ENCODE peak calls at places on chromosome 6, in ten cellular contexts. G is mammary epithelial cell, I is heart right ventricle, Z is Caco-2, C is brain microvascular endothelial cell, Y is type B pancreatic cell, L is progenitor cell of endocrine pancreas, V is pancreas, U is AG10803, T is left ventricle myocardium inferior. F is an unnamed sample.

GRCh38 chr6:13715444-13715883 is 3.8 kb upstream of the RANBP9 start:
- DNase-seq in G (peak), I (no peak), Z (no peak), C (no peak), Y (no peak), L (no peak), V (no peak), U (peak), T (no peak), F (peak)

GRCh38 chr6:20540683-20541082 is 6.4 kb downstream of the CDKAL1 start:
- DNase-seq in G (peak), I (no peak), Z (no peak), C (peak), Y (no peak), L (no peak), V (peak), U (peak), T (no peak), F (no peak)

GRCh38 chr6:135537782-135538301 is 40.3 kb upstream of the AHI1 start:
- DNase-seq in G (peak), I (no peak), Z (no peak), C (peak), Y (no peak), L (no peak), V (no peak), U (peak), T (no peak), F (no peak)

GRCh38 chr6:149317656-149318571 is at the start of gene TAB2:
- DNase-seq in G (no peak), I (peak), Z (peak), C (no peak), Y (peak), L (peak), V (peak), U (no peak), T (peak), F (peak)

GRCh38 chr6:24574809-24575208 is 71.2 kb downstream of the KIAA0319 start:
- DNase-seq in G (peak), I (no peak), Z (no peak), C (no peak), Y (no peak), L (no peak), V (no peak), U (no peak), T (no peak), F (peak)

GRCh38 chr6:116047173-116047933 is 13.3 kb downstream of the FRK start:
- DNase-seq in G (peak), I (no peak), Z (no peak), C (peak), Y (no peak), L (no peak), V (no peak), U (peak), T (no peak), F (no peak)

GRCh38 chr6:166420351-166420750 is 37.6 kb upstream of the MPC1 start:
- DNase-seq in G (no peak), I (no peak), Z (peak), C (peak), Y (no peak), L (no peak), V (no peak), U (peak), T (no peak), F (no peak)

GRCh38 chr6:83815631-83816030 is 37.5 kb upstream of the RIPPLY2 start:
- DNase-seq in G (peak), I (no peak), Z (no peak), C (peak), Y (no peak), L (no peak), V (no peak), U (no peak), T (no peak), F (no peak)

GRCh38 chr6:13367396-13367795 is 39.1 kb upstream of the TBC1D7 start:
- DNase-seq in G (no peak), I (no peak), Z (no peak), C (no peak), Y (no peak), L (no peak), V (no peak), U (no peak), T (no peak), F (no peak)

GRCh38 chr6:115460913-115461312 is 599.8 kb downstream of the FRK start:
- DNase-seq in G (no peak), I (no peak), Z (no peak), C (no peak), Y (no peak), L (no peak), V (no peak), U (no peak), T (no peak), F (no peak)

GRCh38 chr6:30719791-30720737 is at the start of gene TUBB:
- DNase-seq in G (peak), I (peak), Z (peak), C (peak), Y (peak), L (peak), V (peak), U (peak), T (peak), F (peak)
- TF ChIP-seq CTCF in G (no peak), I (no peak), Z (no peak), C (peak), Y (peak), L (peak), V (no peak), U (peak), T (peak), F (no peak)

GRCh38 chr6:170266061-170266825 is 24.6 kb downstream of the DLL1 start:
- DNase-seq in G (no peak), I (peak), Z (no peak), C (no peak), Y (no peak), L (no peak), V (peak), U (no peak), T (no peak), F (no peak)

GRCh38 chr6:170267688-170268087 is 23.2 kb downstream of the DLL1 start:
- DNase-seq in G (no peak), I (no peak), Z (no peak), C (no peak), Y (no peak), L (no peak), V (no peak), U (no peak), T (no peak), F (no peak)

GRCh38 chr6:170263410-170263809 is 27.5 kb downstream of the DLL1 start:
- DNase-seq in G (no peak), I (no peak), Z (no peak), C (no peak), Y (no peak), L (no peak), V (no peak), U (no peak), T (no peak), F (no peak)

GRCh38 chr6:170264086-170264485 is 26.8 kb downstream of the DLL1 start:
- DNase-seq in G (no peak), I (no peak), Z (no peak), C (no peak), Y (no peak), L (no peak), V (no peak), U (no peak), T (no peak), F (no peak)

DNA sequence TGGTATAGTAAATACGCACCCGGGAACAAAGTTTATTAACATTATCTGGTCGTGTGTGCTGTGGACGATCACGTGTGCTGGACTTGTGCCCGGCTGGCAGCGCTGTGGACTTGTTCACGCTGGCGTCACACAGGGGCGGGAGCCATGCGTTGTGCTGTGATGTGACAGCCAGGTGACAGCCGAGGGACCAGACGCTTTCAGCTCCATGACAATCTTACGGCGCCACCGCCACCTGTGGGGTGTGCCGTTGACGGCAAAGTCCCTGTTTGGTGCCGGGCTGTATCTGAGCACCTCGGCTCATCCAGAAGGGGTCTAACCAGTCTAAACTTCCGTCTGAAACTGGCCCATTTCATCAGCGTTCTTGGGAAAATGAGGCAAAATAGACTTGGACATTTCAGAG is 25.2 kb downstream of the DLL1 start:
- DNase-seq in G (no peak), I (peak), Z (peak), C (no peak), Y (no peak), L (no peak), V (peak), U (no peak), T (peak), F (no peak)
- TF ChIP-seq CTCF in G (no peak), I (no peak), Z (no peak), C (no peak), Y (no peak), L (no peak), V (no peak), U (no peak), T (peak), F (no peak)

GRCh38 chr6:150902142-150902800 is 36.8 kb downstream of the MTHFD1L start:
- DNase-seq in G (no peak), I (no peak), Z (no peak), C (no peak), Y (no peak), L (no peak), V (no peak), U (peak), T (no peak), F (no peak)

GRCh38 chr6:150900049-150900448 is 34.5 kb downstream of the MTHFD1L start:
- DNase-seq in G (no peak), I (no peak), Z (no peak), C (no peak), Y (no peak), L (no peak), V (no peak), U (no peak), T (no peak), F (no peak)

GRCh38 chr6:150907385-150907784 is 41.9 kb downstream of the MTHFD1L start:
- DNase-seq in G (no peak), I (no peak), Z (no peak), C (no peak), Y (no peak), L (no peak), V (no peak), U (no peak), T (no peak), F (no peak)

GRCh38 chr6:150910561-150910960 is 45.1 kb downstream of the MTHFD1L start:
- DNase-seq in G (no peak), I (no peak), Z (no peak), C (no peak), Y (no peak), L (no peak), V (no peak), U (no peak), T (no peak), F (no peak)

GRCh38 chr6:150905769-150906168 is 40.3 kb downstream of the MTHFD1L start:
- DNase-seq in G (no peak), I (no peak), Z (no peak), C (no peak), Y (no peak), L (no peak), V (no peak), U (no peak), T (no peak), F (no peak)
- TF ChIP-seq CTCF in G (peak), I (no peak), Z (peak), C (peak), Y (peak), L (peak), V (no peak), U (peak), T (no peak), F (peak)

GRCh38 chr6:27809939-27810767 is 102.0 kb downstream of the OR2B2 start:
- DNase-seq in G (peak), I (peak), Z (peak), C (peak), Y (no peak), L (no peak), V (peak), U (peak), T (peak), F (peak)
- TF ChIP-seq CTCF in G (no peak), I (no peak), Z (no peak), C (peak), Y (no peak), L (no peak), V (no peak), U (peak), T (no peak), F (no peak)

GRCh38 chr6:130975325-130975724 is 87.7 kb downstream of the EPB41L2 start:
- DNase-seq in G (peak), I (no peak), Z (no peak), C (no peak), Y (no peak), L (no peak), V (no peak), U (no peak), T (no peak), F (no peak)
- TF ChIP-seq CTCF in G (no peak), I (no peak), Z (no peak), C (no peak), Y (no peak), L (no peak), V (no peak), U (no peak), T (no peak), F (no peak)

GRCh38 chr6:76840025-76840745 is 623.1 kb downstream of the HTR1B start:
- DNase-seq in G (no peak), I (no peak), Z (no peak), C (no peak), Y (no peak), L (no peak), V (no peak), U (no peak), T (no peak), F (no peak)
- TF ChIP-seq CTCF in G (no peak), I (no peak), Z (no peak), C (no peak), Y (no peak), L (no peak), V (no peak), U (no peak), T (no peak), F (no peak)

GRCh38 chr6:35166160-35166919 is 25.2 kb upstream of the TCP11 start:
- DNase-seq in G (no peak), I (no peak), Z (no peak), C (no peak), Y (no peak), L (no peak), V (no peak), U (no peak), T (no peak), F (no peak)
- TF ChIP-seq CTCF in G (no peak), I (no peak), Z (no peak), C (no peak), Y (no peak), L (no peak), V (no peak), U (no peak), T (no peak), F (no peak)

F was measured in CD14-positive monocyte.